ENCODE peak calls at places on chromosomes 12 and 14, in six cellular contexts. A, D, T, R, V and K are unnamed samples.

GRCh38 chr14:68715032-68715924 is 77.6 kb downstream of the ZFP36L1 start:
- DNase-seq in A (peak; percentile 71), R (no peak), D (peak; percentile 21), T (peak; percentile 48), V (no peak), K (no peak)

GRCh38 chr14:91357731-91358319 is 59.8 kb downstream of the CCDC88C start:
- DNase-seq in V (no peak), A (no peak), D (no peak), T (no peak), R (no peak), K (no peak)

GRCh38 chr14:104894331-104895206 is 29.5 kb downstream of the CEP170B start:
- DNase-seq in V (no peak), T (no peak), A (no peak), D (peak; percentile 80), R (no peak), K (no peak)

GRCh38 chr14:68564826-68565760 is 227.8 kb downstream of the ZFP36L1 start:
- DNase-seq in T (peak; percentile 48), D (peak; percentile 81), V (no peak), A (peak; percentile 28), R (no peak), K (no peak)

GRCh38 chr14:32078794-32079663 is 1.9 kb downstream of the ARHGAP5 start:
- DNase-seq in V (peak; percentile 22), R (no peak), A (peak; percentile 38), D (no peak), T (no peak), K (no peak)

GRCh38 chr14:72849222-72849621 is 44.7 kb downstream of the DPF3 start:
- DNase-seq in V (no peak), D (no peak), R (no peak), A (no peak), T (no peak), K (no peak)

GRCh38 chr12:111413442-111414086 is 7.8 kb downstream of the SH2B3 start:
- DNase-seq in R (no peak), A (peak; percentile 39), V (peak; percentile 62), D (no peak), T (peak; percentile 62), K (no peak)

GRCh38 chr14:23182372-23183014 is 967 bp downstream of the SLC7A8 start:
- DNase-seq in R (no peak), V (no peak), D (peak; percentile 87), T (no peak), A (no peak), K (no peak)

GRCh38 chr12:57992001-57992400 is 50.6 kb downstream of the ATP23 start:
- DNase-seq in A (no peak), V (no peak), R (no peak), D (no peak), T (no peak), K (no peak)

GRCh38 chr14:70359076-70359424 is 433 bp downstream of the COX16 start:
- DNase-seq in T (no peak), V (no peak), D (peak; percentile 86), A (no peak), R (no peak), K (no peak)

GRCh38 chr12:50006754-50007442 is 18.4 kb downstream of the RACGAP1 start:
- DNase-seq in V (no peak), A (peak; percentile 14), R (no peak), D (no peak), T (peak; percentile 62), K (no peak)

GRCh38 chr12:108846320-108846719 is 11.1 kb downstream of the SSH1 start:
- DNase-seq in R (no peak), D (no peak), V (no peak), A (no peak), T (peak; percentile 80), K (no peak)

GRCh38 chr12:57631566-57632368 is 1.2 kb downstream of the B4GALNT1 start:
- DNase-seq in R (no peak), T (no peak), A (no peak), V (no peak), D (peak; percentile 78), K (no peak)

GRCh38 chr12:77189463-77189862 is 124.1 kb upstream of the E2F7 start:
- DNase-seq in D (no peak), V (peak; percentile 76), A (peak; percentile 86), R (no peak), T (peak; percentile 91), K (no peak)

GRCh38 chr14:64536488-64537245 is 3.9 kb upstream of the HSPA2 start:
- DNase-seq in V (no peak), T (peak; percentile 95), D (no peak), A (peak; percentile 81), R (no peak), K (no peak)

GRCh38 chr14:90968025-90968424 is 92.4 kb downstream of the RPS6KA5 start:
- DNase-seq in A (peak; percentile 10), T (peak; percentile 9), R (no peak), V (peak; percentile 47), D (no peak), K (no peak)

GRCh38 chr12:52036587-52037171 is 14.6 kb upstream of the NR4A1 start:
- DNase-seq in V (peak; percentile 70), D (peak; percentile 98), R (no peak), A (peak; percentile 72), T (peak; percentile 78), K (peak; percentile 66)

GRCh38 chr12:52035926-52036325 is 15.3 kb upstream of the NR4A1 start:
- DNase-seq in R (no peak), A (no peak), D (no peak), T (no peak), V (no peak), K (no peak)

GRCh38 chr12:52033506-52034258 is 17.6 kb upstream of the NR4A1 start:
- DNase-seq in D (peak; percentile 89), V (no peak), R (no peak), A (no peak), T (no peak), K (no peak)

GRCh38 chr12:52038447-52038846 is 12.8 kb upstream of the NR4A1 start:
- DNase-seq in D (no peak), A (peak; percentile 29), T (no peak), V (no peak), R (no peak), K (no peak)

DNA sequence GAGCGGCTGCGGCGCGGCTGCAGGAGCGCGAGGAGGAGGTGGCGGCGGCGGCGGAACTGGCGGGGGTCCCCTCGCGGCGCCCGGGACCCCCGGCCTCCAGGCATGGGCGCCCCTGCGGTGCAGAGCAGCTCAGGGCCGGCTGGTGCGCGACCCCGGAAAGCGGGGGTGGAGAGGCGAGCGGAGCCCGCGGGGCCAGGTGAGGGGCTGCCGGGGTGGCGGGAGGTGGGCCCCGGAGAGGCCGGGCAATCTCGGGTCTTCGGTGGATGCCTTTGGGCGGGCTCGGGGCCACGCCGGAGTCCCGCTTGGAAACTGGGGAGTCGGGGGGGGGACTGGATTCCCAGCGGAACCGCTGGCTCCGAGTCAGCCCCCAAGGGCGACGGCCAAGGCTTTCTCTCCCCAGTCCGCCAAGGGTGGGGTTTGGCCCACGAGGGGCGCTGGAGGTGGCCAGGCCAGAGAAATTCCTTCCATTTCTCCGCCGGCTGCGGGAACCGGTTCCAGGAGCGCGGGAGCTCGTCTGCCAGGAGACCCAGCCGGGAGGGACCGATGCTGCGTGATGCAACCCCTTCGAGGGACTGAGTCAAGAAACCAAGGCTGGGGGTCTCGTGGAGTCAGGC is 13.9 kb upstream of the NR4A1 start:
- DNase-seq in T (peak; percentile 67), D (peak; percentile 96), R (no peak), A (peak; percentile 62), V (peak; percentile 39), K (no peak)
- TF ChIP-seq CTCF in T (peak; percentile 14), D (no peak), R (no peak), A (peak; percentile 22), V (no peak), K (no peak)

DNA sequence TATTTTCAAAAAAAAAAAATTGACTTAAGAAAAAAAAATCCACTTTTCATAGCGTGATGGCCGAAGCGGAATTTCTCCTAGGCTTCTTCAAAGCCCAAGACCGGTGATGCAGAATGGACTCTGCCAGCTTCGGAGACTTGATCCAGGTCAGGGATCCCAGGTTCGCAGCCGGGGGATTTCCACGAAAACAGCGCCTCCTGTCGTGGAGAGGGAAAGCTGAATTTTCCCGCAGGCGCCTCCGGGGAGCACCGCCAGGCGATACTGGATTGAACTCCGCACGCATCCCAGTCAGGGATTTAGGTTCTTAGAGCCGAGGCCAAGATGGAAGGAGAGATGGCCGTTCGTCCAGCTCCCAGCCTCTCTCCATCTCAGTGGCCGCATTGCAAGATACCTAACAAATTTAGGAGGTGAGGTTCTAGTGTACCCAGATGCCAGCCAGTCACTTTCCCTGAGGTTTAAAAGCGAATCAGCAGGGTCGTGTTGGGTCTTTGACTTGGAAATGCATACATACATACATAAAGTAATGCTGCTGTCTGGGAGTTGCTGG is 2.2 kb downstream of the TTC6 start:
- DNase-seq in V (no peak), T (peak; percentile 10), A (peak; percentile 23), D (no peak), R (no peak), K (no peak)
- TF ChIP-seq CTCF in V (peak; percentile 43), T (peak; percentile 42), A (peak; percentile 67), D (no peak), R (peak; percentile 17), K (no peak)

GRCh38 chr12:26845057-26845666 is 12.2 kb upstream of the ITPR2 start:
- DNase-seq in D (no peak), T (peak; percentile 56), R (no peak), A (peak; percentile 55), V (peak; percentile 51), K (peak; percentile 45)
- TF ChIP-seq CTCF in D (no peak), T (peak; percentile 72), R (peak; percentile 30), A (peak; percentile 67), V (peak; percentile 64), K (no peak)

GRCh38 chr12:51361419-51362016 is 15.0 kb upstream of the CELA1 start:
- DNase-seq in T (no peak), V (no peak), D (no peak), R (no peak), A (no peak), K (no peak)
- TF ChIP-seq CTCF in T (peak; percentile 10), V (no peak), D (no peak), R (no peak), A (no peak), K (no peak)

GRCh38 chr12:118981285-118982201 is at the start of gene SRRM4:
- DNase-seq in V (no peak), D (no peak), A (no peak), T (no peak), R (peak; percentile 39), K (no peak)

GRCh38 chr12:118980407-118981014 is 830 bp upstream of the SRRM4 start:
- DNase-seq in R (no peak), T (no peak), D (no peak), A (no peak), V (no peak), K (no peak)

GRCh38 chr12:118983147-118983824 is 1.9 kb downstream of the SRRM4 start:
- DNase-seq in T (no peak), R (no peak), A (no peak), D (no peak), V (no peak), K (no peak)

GRCh38 chr12:118982308-118982707 is 967 bp downstream of the SRRM4 start:
- DNase-seq in T (no peak), A (no peak), D (no peak), V (no peak), R (no peak), K (no peak)

DNA sequence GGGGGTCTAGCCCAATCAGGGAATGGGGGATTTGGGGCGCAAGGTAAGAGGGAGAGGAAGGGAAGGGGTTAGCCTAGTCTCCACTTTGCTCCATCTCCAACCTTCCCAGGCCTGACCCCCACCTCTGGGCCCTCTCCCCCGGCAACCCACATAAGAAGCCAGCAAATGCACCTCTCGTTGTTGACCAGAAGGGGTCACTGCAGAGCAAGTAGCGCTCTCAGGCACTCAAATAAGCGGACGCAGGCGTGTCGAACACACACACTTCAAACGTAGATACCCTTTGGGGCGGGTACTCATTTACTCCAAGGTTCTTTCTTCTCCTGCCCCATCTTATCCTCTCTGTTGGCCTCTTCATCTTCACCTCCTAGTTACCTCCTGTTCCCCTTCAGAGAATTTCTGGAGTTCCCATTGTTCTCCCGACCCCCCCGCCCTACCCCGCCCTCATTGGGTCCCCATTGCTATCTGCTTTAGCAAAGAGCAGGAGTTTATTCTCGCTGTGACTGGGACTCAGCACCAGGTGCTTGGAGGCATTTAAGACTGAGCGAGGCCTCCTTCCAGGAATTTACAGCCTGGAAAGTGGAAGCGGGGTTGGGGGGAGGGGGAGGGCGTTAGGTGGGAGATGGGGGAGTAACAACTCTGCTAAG is 1.5 kb upstream of the SRRM4 start:
- DNase-seq in T (peak; percentile 29), D (no peak), V (peak; percentile 40), A (peak; percentile 32), R (no peak), K (no peak)
- TF ChIP-seq CTCF in T (peak; percentile 58), D (no peak), V (peak; percentile 53), A (peak; percentile 61), R (peak; percentile 39), K (no peak)